ENCODE peak calls at places on chromosomes 4 and X, in five cellular contexts. B is NB4; U is stimulated activated CD4-positive, alpha-beta T cell treated with anti-CD3 and anti-CD28 coated beads, TNF-alpha, amount 100 ng/mL, for 48 hours; E is breast epithelium; O is naive thymus-derived CD4-positive, alpha-beta T cell. Z is an unnamed sample.

GRCh38 chr4:30821891-30822612 is 101.9 kb downstream of the PCDH7 start:
- DNase-seq in O (no peak), U (no peak), B (no peak), E (no peak), Z (no peak)

GRCh38 chr4:5470318-5470889 is 238.0 kb downstream of the EVC2 start:
- DNase-seq in U (no peak), E (peak), O (no peak), B (no peak), Z (no peak)

GRCh38 chr4:83905952-83906351 is 370.0 kb downstream of the GPAT3 start:
- DNase-seq in U (no peak), O (no peak), E (no peak), B (peak), Z (no peak)

GRCh38 chrX:1421433-1422134 is 29.7 kb upstream of the SLC25A6 start:
- DNase-seq in U (no peak), B (no peak), O (no peak), E (no peak), Z (no peak)

GRCh38 chrX:30577362-30577961 is at the start of gene TASL:
- DNase-seq in O (peak), E (no peak), U (no peak), B (peak), Z (no peak)

GRCh38 chr4:38327174-38327573 is 336.8 kb upstream of the KLF3 start:
- DNase-seq in E (no peak), O (no peak), U (no peak), B (no peak), Z (no peak)

GRCh38 chrX:30039768-30040167 is 175.6 kb upstream of the MAGEB2 start:
- DNase-seq in O (no peak), E (no peak), B (no peak), U (no peak), Z (no peak)

GRCh38 chr4:64617813-64618212 is 208.6 kb upstream of the TECRL start:
- DNase-seq in U (no peak), E (no peak), O (no peak), B (peak), Z (no peak)

GRCh38 chr4:24380953-24381506 is 203.3 kb downstream of the DHX15 start:
- DNase-seq in B (no peak), O (no peak), U (no peak), E (no peak), Z (no peak)

GRCh38 chr4:154160925-154161324 is 330.7 kb downstream of the DCHS2 start:
- DNase-seq in B (no peak), O (no peak), E (no peak), U (no peak), Z (no peak)

GRCh38 chrX:19670854-19671620 is 155.7 kb upstream of the MAP3K15 start:
- DNase-seq in U (no peak), B (no peak), E (no peak), O (no peak), Z (no peak)

GRCh38 chrX:3990569-3990968 is 277.1 kb upstream of the PRKX start:
- DNase-seq in B (peak), E (no peak), O (no peak), U (no peak), Z (no peak)

GRCh38 chr4:148776944-148777343 is 334.7 kb upstream of the NR3C2 start:
- DNase-seq in E (no peak), B (no peak), U (no peak), O (no peak), Z (no peak)

GRCh38 chrX:110181459-110182137 is 136.3 kb downstream of the AMMECR1 start:
- DNase-seq in B (no peak), O (no peak), E (no peak), U (no peak), Z (no peak)

GRCh38 chr4:138757432-138757831 is 258.1 kb upstream of the NOCT start:
- DNase-seq in U (no peak), O (no peak), E (no peak), B (no peak), Z (no peak)

GRCh38 chrX:154719132-154719675 is 31.7 kb downstream of the GAB3 start:
- DNase-seq in O (no peak), B (peak), U (no peak), E (no peak), Z (no peak)

GRCh38 chrX:11273544-11273943 is 19.7 kb upstream of the AMELX start:
- DNase-seq in U (no peak), E (no peak), O (no peak), B (no peak), Z (no peak)

GRCh38 chrX:74534569-74535038 is 79.8 kb downstream of the RLIM start:
- DNase-seq in B (peak), U (no peak), E (no peak), O (no peak), Z (no peak)

GRCh38 chr4:6324999-6325790 is 55.5 kb downstream of the WFS1 start:
- DNase-seq in O (no peak), E (peak), U (no peak), B (no peak), Z (no peak)

GRCh38 chr4:186144596-186145569 is 40.4 kb downstream of the FAM149A start:
- DNase-seq in O (no peak), B (no peak), E (no peak), U (no peak), Z (peak)

GRCh38 chr4:101346562-101347266 is 612 bp downstream of the PPP3CA start:
- DNase-seq in U (no peak), B (no peak), E (peak), O (no peak), Z (peak)

Z was measured in mesothelial cell of epicardium.